ENCODE peak calls at places on chromosomes 12 and 14, in seven cellular contexts. V, R, M, E, P, O and C are unnamed samples.

GRCh38 chr14:73526036-73526984 is 10.6 kb upstream of the ACOT1 start:
- ATAC-seq in V (peak), R (peak), M (no peak), E (peak), P (peak), O (peak), C (no peak)

GRCh38 chr14:98198385-98198784 is 1073.6 kb downstream of the BCL11B start:
- ATAC-seq in V (no peak), R (no peak), M (no peak), E (no peak), P (peak), O (no peak), C (no peak)

GRCh38 chr12:24431872-24432271 is 482.4 kb upstream of the SOX5 start:
- ATAC-seq in V (no peak), R (no peak), M (no peak), E (no peak), P (no peak), O (no peak), C (no peak)

GRCh38 chr12:48789858-48790326 is 1.0 kb upstream of the ADCY6 start:
- ATAC-seq in V (no peak), R (no peak), M (no peak), E (no peak), P (no peak), O (no peak), C (no peak)

GRCh38 chr12:39672976-39673375 is 53.4 kb upstream of the ABCD2 start:
- ATAC-seq in V (no peak), R (no peak), M (no peak), E (no peak), P (no peak), O (no peak), C (no peak)

GRCh38 chr14:20295067-20295466 is 10.7 kb downstream of the TTC5 start:
- ATAC-seq in V (no peak), R (no peak), M (peak), E (no peak), P (no peak), O (no peak), C (peak)

GRCh38 chr12:121849660-121850059 is 9.0 kb downstream of the HPD start:
- ATAC-seq in V (no peak), R (peak), M (peak), E (no peak), P (no peak), O (no peak), C (peak)

GRCh38 chr12:11773889-11774677 is 124.6 kb downstream of the ETV6 start:
- ATAC-seq in V (no peak), R (peak), M (peak), E (no peak), P (peak), O (no peak), C (no peak)

GRCh38 chr12:70756791-70757190 is 119.6 kb upstream of the PTPRB start:
- ATAC-seq in V (no peak), R (no peak), M (no peak), E (no peak), P (no peak), O (no peak), C (no peak)

GRCh38 chr14:67975429-67975828 is 155.8 kb downstream of the RAD51B start:
- ATAC-seq in V (no peak), R (no peak), M (no peak), E (no peak), P (no peak), O (no peak), C (no peak)

GRCh38 chr12:53463802-53464375 is 12.0 kb downstream of the PCBP2 start:
- ATAC-seq in V (no peak), R (no peak), M (no peak), E (no peak), P (no peak), O (no peak), C (no peak)

GRCh38 chr12:65926119-65927004 is 102.1 kb downstream of the HMGA2 start:
- ATAC-seq in V (peak), R (no peak), M (no peak), E (no peak), P (no peak), O (no peak), C (no peak)

GRCh38 chr12:108191938-108192337 is 62.9 kb downstream of the WSCD2 start:
- ATAC-seq in V (no peak), R (no peak), M (no peak), E (no peak), P (no peak), O (no peak), C (no peak)

GRCh38 chr14:67938046-67938445 is 118.5 kb downstream of the RAD51B start:
- ATAC-seq in V (no peak), R (no peak), M (no peak), E (no peak), P (no peak), O (no peak), C (no peak)

GRCh38 chr14:99327050-99327449 is 55.1 kb upstream of the BCL11B start:
- ATAC-seq in V (no peak), R (no peak), M (no peak), E (no peak), P (no peak), O (no peak), C (no peak)

GRCh38 chr12:103654816-103655215 is 67.7 kb downstream of the STAB2 start:
- ATAC-seq in V (no peak), R (no peak), M (no peak), E (no peak), P (no peak), O (no peak), C (no peak)

GRCh38 chr12:56007892-56008471 is 10.9 kb downstream of the SUOX start:
- ATAC-seq in V (peak), R (peak), M (peak), E (peak), P (peak), O (peak), C (no peak)

GRCh38 chr12:75979181-75979580 is 52.4 kb downstream of the PHLDA1 start:
- ATAC-seq in V (no peak), R (no peak), M (peak), E (no peak), P (no peak), O (no peak), C (peak)

GRCh38 chr14:94412671-94413638 is 24.6 kb upstream of the SERPINA1 start:
- ATAC-seq in V (no peak), R (peak), M (no peak), E (no peak), P (peak), O (no peak), C (no peak)

GRCh38 chr12:90690120-90690519 is 264.9 kb downstream of the CCER1 start:
- ATAC-seq in V (no peak), R (no peak), M (no peak), E (no peak), P (no peak), O (no peak), C (no peak)

GRCh38 chr14:24992624-24993360 is 57.2 kb downstream of the STXBP6 start:
- ATAC-seq in V (no peak), R (no peak), M (no peak), E (no peak), P (no peak), O (no peak), C (no peak)

GRCh38 chr12:47870175-47870781 is 34.5 kb downstream of the VDR start:
- ATAC-seq in V (peak), R (peak), M (peak), E (peak), P (peak), O (peak), C (no peak)

GRCh38 chr14:57061009-57061711 is 207.5 kb downstream of the EXOC5 start:
- ATAC-seq in V (no peak), R (no peak), M (no peak), E (no peak), P (no peak), O (no peak), C (no peak)

GRCh38 chr12:94290353-94290752 is 142.0 kb downstream of the PLXNC1 start:
- ATAC-seq in V (no peak), R (no peak), M (no peak), E (peak), P (peak), O (peak), C (no peak)

GRCh38 chr14:73685328-73685727 is 28.9 kb downstream of the PNMA1 start:
- ATAC-seq in V (no peak), R (no peak), M (no peak), E (no peak), P (peak), O (no peak), C (no peak)

GRCh38 chr12:50558970-50559369 is 54.2 kb downstream of the DIP2B start:
- ATAC-seq in V (no peak), R (no peak), M (peak), E (no peak), P (no peak), O (no peak), C (no peak)

GRCh38 chr14:94405481-94405880 is 17.1 kb upstream of the SERPINA1 start:
- ATAC-seq in V (no peak), R (no peak), M (no peak), E (no peak), P (peak), O (no peak), C (no peak)

GRCh38 chr12:15928870-15929571 is 17.9 kb downstream of the DERA start:
- ATAC-seq in V (peak), R (no peak), M (no peak), E (peak), P (peak), O (peak), C (no peak)

GRCh38 chr12:53956251-53956887 is 1.7 kb downstream of the HOXC12 start:
- ATAC-seq in V (no peak), R (no peak), M (no peak), E (no peak), P (no peak), O (no peak), C (no peak)

GRCh38 chr12:80838708-80839107 is 99.0 kb downstream of the LIN7A start:
- ATAC-seq in V (no peak), R (peak), M (peak), E (no peak), P (peak), O (peak), C (no peak)